ENCODE peak calls at places on chromosomes 3 and 15, in six cellular contexts. K is transverse colon; C is ascending aorta; B is osteocyte; T is CD8-positive, alpha-beta T cell; G is HFF-Myc. R is an unnamed sample.

GRCh38 chr3:152269423-152270144 is 855 bp downstream of the MBNL1 start:
- DNase-seq in B (peak), T (peak), K (peak), C (peak), G (peak), R (peak)

GRCh38 chr15:30974112-30974511 is 17.3 kb downstream of the MTMR10 start:
- DNase-seq in T (no peak), G (no peak), C (no peak), K (no peak), B (no peak), R (no peak)

GRCh38 chr15:43204016-43204901 is 16.6 kb downstream of the EPB42 start:
- DNase-seq in T (peak), B (no peak), C (no peak), K (no peak), G (peak), R (no peak)

GRCh38 chr3:126718506-126719445 is 14.7 kb downstream of the CHCHD6 start:
- DNase-seq in B (peak), G (no peak), T (no peak), C (no peak), K (no peak), R (no peak)

GRCh38 chr3:39127907-39128303 is 20.4 kb downstream of the TTC21A start:
- DNase-seq in G (no peak), C (no peak), T (no peak), B (no peak), K (no peak), R (no peak)

GRCh38 chr3:187186375-187186774 is 10.9 kb upstream of the RTP1 start:
- DNase-seq in C (no peak), T (no peak), B (no peak), K (no peak), G (no peak), R (no peak)

GRCh38 chr15:87591042-87591441 is 665.5 kb downstream of the NTRK3 start:
- DNase-seq in K (no peak), T (no peak), C (no peak), B (no peak), G (no peak), R (no peak)

GRCh38 chr3:4740397-4741105 is 238.7 kb upstream of the BHLHE40 start:
- DNase-seq in G (no peak), T (no peak), C (no peak), K (no peak), B (no peak), R (no peak)

GRCh38 chr3:182920515-182921084 is 59.7 kb downstream of the DCUN1D1 start:
- DNase-seq in C (no peak), B (no peak), T (no peak), G (no peak), K (no peak), R (no peak)

GRCh38 chr3:57179580-57180410 is 14.6 kb upstream of the IL17RD start:
- DNase-seq in T (no peak), C (no peak), B (no peak), G (no peak), K (no peak), R (no peak)

GRCh38 chr3:57184516-57184915 is 15.3 kb downstream of the HESX1 start:
- DNase-seq in K (no peak), T (no peak), C (no peak), B (no peak), G (no peak), R (no peak)
- TF ChIP-seq CTCF in K (no peak), T (no peak), C (no peak), B (no peak), G (no peak), R (no peak)

DNA sequence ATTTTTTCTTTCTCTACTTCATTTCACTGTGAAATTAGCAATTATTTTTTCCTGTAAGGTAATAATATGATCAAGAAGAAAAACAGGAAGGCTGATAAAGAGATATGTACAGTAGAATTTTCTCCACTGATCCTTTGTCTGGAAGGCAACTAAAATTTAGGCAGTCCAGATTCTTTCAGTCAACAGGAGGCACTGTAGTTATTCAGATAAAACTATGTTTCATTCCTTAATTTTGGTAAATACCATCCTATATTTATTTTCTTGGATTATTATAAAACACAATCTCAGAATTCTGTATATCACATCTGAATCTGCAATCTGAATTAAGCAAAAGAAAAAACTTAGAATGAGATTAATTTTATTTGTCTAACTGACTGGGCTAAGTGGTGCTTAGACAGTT is 343.2 kb downstream of the LSAMP start:
- DNase-seq in G (no peak), C (no peak), T (no peak), K (no peak), B (no peak), R (no peak)
- TF ChIP-seq CTCF in G (no peak), C (no peak), T (no peak), K (no peak), B (no peak), R (peak)

DNA sequence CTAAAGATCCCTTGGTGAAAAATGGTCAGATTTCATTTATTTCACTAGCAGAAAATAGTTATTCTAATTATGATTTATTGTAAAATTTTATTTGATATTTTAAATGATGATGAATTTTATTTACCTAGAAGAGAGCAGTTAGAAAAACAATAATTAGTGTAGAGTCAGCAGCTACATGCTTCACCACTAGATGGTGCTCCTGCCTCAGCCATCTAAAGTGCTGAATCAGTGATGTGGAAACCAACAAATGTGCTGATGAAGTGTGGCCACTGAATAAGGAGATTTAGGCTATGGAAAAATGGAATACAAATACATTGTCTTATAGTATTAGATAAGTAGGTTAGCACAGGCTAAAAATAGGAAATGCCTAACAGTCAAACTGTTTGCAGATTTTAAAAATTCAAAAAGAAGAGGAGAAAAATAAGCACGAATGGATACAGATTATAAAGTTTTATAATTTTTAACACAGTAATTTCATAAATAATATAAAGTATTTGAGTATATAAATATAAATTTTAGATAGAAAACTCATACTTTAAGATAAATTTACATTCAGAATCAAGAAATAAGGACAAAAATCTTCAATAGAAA is 109.8 kb downstream of the PPP2R3A start:
- DNase-seq in T (peak), K (peak), C (peak), G (peak), B (no peak), R (no peak)
- TF ChIP-seq CTCF in T (peak), K (peak), C (peak), G (peak), B (peak), R (peak)

DNA sequence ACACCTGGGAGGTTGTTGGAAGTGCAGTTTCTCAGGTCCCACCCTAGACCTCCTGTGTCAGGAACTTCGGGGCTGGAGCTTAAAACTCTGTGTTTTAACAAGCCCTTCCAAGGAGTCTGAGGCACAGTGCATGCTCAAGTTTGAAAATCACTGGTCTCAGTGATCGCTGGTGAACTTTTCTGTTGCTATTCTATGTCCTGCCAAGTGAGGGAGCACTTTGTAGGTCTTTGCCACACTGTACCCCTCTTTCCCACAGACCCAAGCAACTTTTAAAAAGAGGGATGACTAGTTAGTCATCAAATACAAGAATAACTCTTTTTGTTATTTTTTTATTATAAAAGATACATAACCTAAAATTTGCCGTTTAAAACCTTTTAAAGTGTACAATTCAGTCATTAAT is 133.7 kb downstream of the AGBL1 start:
- DNase-seq in G (no peak), K (no peak), B (no peak), C (no peak), T (no peak), R (no peak)
- TF ChIP-seq CTCF in G (no peak), K (no peak), B (no peak), C (no peak), T (no peak), R (peak)

GRCh38 chr3:97896547-97896946 is 74.7 kb downstream of the CRYBG3 start:
- DNase-seq in G (no peak), K (no peak), C (no peak), T (no peak), B (no peak), R (no peak)
- TF ChIP-seq CTCF in G (no peak), K (no peak), C (no peak), T (no peak), B (no peak), R (no peak)

R was measured in type B pancreatic cell.